ENCODE peak calls at places on chromosome 11, in eight cellular contexts. K is stomach, C is fibroblast of lung, L is heart left ventricle, O is sigmoid colon, A is left ventricle myocardium inferior, W is AG04450, F is lung. E is an unnamed sample.

GRCh38 chr11:92675303-92675702 is 294.1 kb upstream of the MTNR1B start:
- DNase-seq in W (no peak), K (no peak), A (no peak), F (no peak), L (no peak), C (no peak), O (no peak), E (no peak)

GRCh38 chr11:87038235-87038960 is 664 bp downstream of the TMEM135 start:
- DNase-seq in A (no peak), W (no peak), K (no peak), C (peak), F (no peak), L (no peak), O (no peak), E (no peak)

GRCh38 chr11:43010042-43010441 is 301.8 kb upstream of the API5 start:
- DNase-seq in O (no peak), K (no peak), F (no peak), L (no peak), A (no peak), W (no peak), C (no peak), E (no peak)

GRCh38 chr11:124602751-124603150 is 8.5 kb upstream of the PANX3 start:
- DNase-seq in O (no peak), C (no peak), W (no peak), K (no peak), A (no peak), L (no peak), F (no peak), E (no peak)

GRCh38 chr11:33907419-33907818 is 15.5 kb upstream of the LMO2 start:
- DNase-seq in C (no peak), F (no peak), K (no peak), O (no peak), A (no peak), L (no peak), W (no peak), E (no peak)

GRCh38 chr11:111410951-111411350 is 31.9 kb upstream of the POU2AF1 start:
- DNase-seq in O (no peak), C (no peak), L (no peak), F (no peak), W (no peak), A (no peak), K (no peak), E (no peak)

GRCh38 chr11:104957280-104957679 is 11.1 kb downstream of the CASP4 start:
- DNase-seq in O (no peak), F (no peak), L (no peak), A (no peak), K (no peak), C (no peak), W (no peak), E (no peak)

GRCh38 chr11:118373871-118374270 is 14.5 kb downstream of the UBE4A start:
- DNase-seq in K (no peak), L (no peak), F (no peak), W (no peak), O (no peak), C (no peak), A (no peak), E (no peak)

GRCh38 chr11:119056397-119056999 is 507 bp downstream of the HYOU1 start:
- DNase-seq in L (peak), K (peak), W (no peak), O (peak), C (no peak), F (peak), A (no peak), E (peak)

GRCh38 chr11:111205622-111206385 is 39.7 kb upstream of the POU2AF2 start:
- DNase-seq in L (no peak), A (no peak), F (no peak), W (no peak), K (no peak), O (no peak), C (peak), E (no peak)

GRCh38 chr11:32785262-32785661 is 9.2 kb downstream of the CCDC73 start:
- DNase-seq in F (no peak), L (no peak), W (no peak), O (no peak), K (no peak), A (no peak), C (no peak), E (no peak)

GRCh38 chr11:8692417-8692816 is 9.8 kb downstream of the RPL27A start:
- DNase-seq in L (no peak), A (no peak), F (no peak), K (no peak), O (no peak), W (no peak), C (no peak), E (no peak)

GRCh38 chr11:130133716-130134115 is 25.9 kb upstream of the ST14 start:
- DNase-seq in C (no peak), K (no peak), L (no peak), F (no peak), W (no peak), A (no peak), O (no peak), E (no peak)

GRCh38 chr11:110858556-110858921 is 146.3 kb upstream of the ARHGAP20 start:
- DNase-seq in L (peak), F (no peak), O (peak), C (peak), K (peak), W (no peak), A (peak), E (peak)

GRCh38 chr11:129249351-129249750 is 57.2 kb upstream of the ARHGAP32 start:
- DNase-seq in K (no peak), O (no peak), A (no peak), C (peak), W (peak), F (no peak), L (no peak), E (no peak)

GRCh38 chr11:444397-445144 is 2.8 kb upstream of the ANO9 start:
- DNase-seq in O (no peak), F (peak), C (peak), W (no peak), A (no peak), K (peak), L (no peak), E (peak)

GRCh38 chr11:110715541-110715940 is 3.3 kb upstream of the ARHGAP20 start:
- DNase-seq in F (no peak), K (no peak), A (no peak), O (no peak), W (peak), C (peak), L (no peak), E (no peak)

GRCh38 chr11:70203749-70204465 is 811 bp downstream of the FADD start:
- DNase-seq in C (peak), K (peak), L (peak), A (no peak), F (peak), O (peak), W (peak), E (peak)

GRCh38 chr11:110190885-110191284 is 97.7 kb downstream of the ZC3H12C start:
- DNase-seq in W (no peak), F (no peak), L (no peak), A (no peak), C (no peak), K (no peak), O (no peak), E (no peak)

GRCh38 chr11:74417860-74418508 is 19.8 kb upstream of the PGM2L1 start:
- DNase-seq in C (no peak), A (no peak), W (no peak), K (no peak), L (no peak), F (no peak), O (no peak), E (no peak)

GRCh38 chr11:69333906-69334305 is 40.0 kb downstream of the MYEOV start:
- DNase-seq in O (peak), C (no peak), L (no peak), K (peak), W (no peak), A (no peak), F (no peak), E (no peak)

GRCh38 chr11:77672276-77672675 is 34.7 kb upstream of the CLNS1A start:
- DNase-seq in L (peak), A (no peak), W (peak), K (no peak), C (peak), F (no peak), O (no peak), E (peak)

GRCh38 chr11:86162257-86162656 is 82.3 kb upstream of the EED start:
- DNase-seq in L (no peak), O (peak), K (no peak), F (no peak), C (peak), A (peak), W (peak), E (peak)

GRCh38 chr11:32840587-32840986 is 10.9 kb downstream of the PRRG4 start:
- DNase-seq in O (no peak), C (no peak), F (no peak), A (no peak), K (no peak), W (no peak), L (no peak), E (no peak)

GRCh38 chr11:67648140-67648795 is 2.3 kb downstream of the ACY3 start:
- DNase-seq in C (no peak), O (no peak), W (no peak), F (no peak), L (no peak), A (no peak), K (peak), E (no peak)

GRCh38 chr11:5279678-5280077 is 9.9 kb upstream of the HBE1 start:
- DNase-seq in O (no peak), K (no peak), C (no peak), F (no peak), A (no peak), W (no peak), L (no peak), E (no peak)

GRCh38 chr11:35083181-35084061 is 55.5 kb upstream of the CD44 start:
- DNase-seq in C (peak), F (peak), L (peak), K (peak), O (peak), A (peak), W (peak), E (peak)

GRCh38 chr11:64851831-64852337 is 7.4 kb upstream of the CDC42BPG start:
- DNase-seq in A (no peak), L (no peak), K (no peak), O (no peak), W (no peak), F (no peak), C (no peak), E (peak)

GRCh38 chr11:76621866-76622265 is 48.7 kb downstream of the LRRC32 start:
- DNase-seq in K (no peak), W (no peak), L (no peak), F (no peak), A (no peak), O (no peak), C (peak), E (no peak)

GRCh38 chr11:69050592-69051380 is 2.1 kb downstream of the TPCN2 start:
- DNase-seq in K (no peak), O (peak), L (no peak), F (no peak), C (no peak), A (no peak), W (no peak), E (no peak)

GRCh38 chr11:1229471-1230120 is 6.7 kb downstream of the MUC5B start:
- DNase-seq in F (no peak), C (no peak), O (peak), W (no peak), K (no peak), A (no peak), L (no peak), E (peak)

GRCh38 chr11:116656011-116656410 is 116.8 kb downstream of the BUD13 start:
- DNase-seq in F (no peak), K (no peak), C (no peak), A (no peak), W (no peak), O (no peak), L (no peak), E (no peak)

GRCh38 chr11:64262271-64263002 is 11.1 kb downstream of the PLCB3 start:
- DNase-seq in O (no peak), K (no peak), F (no peak), W (no peak), L (no peak), C (no peak), A (no peak), E (no peak)

GRCh38 chr11:121652982-121653381 is 200.2 kb upstream of the SORL1-AS1 start:
- DNase-seq in W (no peak), C (no peak), K (no peak), F (no peak), O (no peak), A (no peak), L (no peak), E (no peak)

GRCh38 chr11:128334311-128335044 is 252.9 kb downstream of the ETS1 start:
- DNase-seq in O (peak), L (peak), K (no peak), F (peak), W (no peak), A (peak), C (no peak), E (no peak)

GRCh38 chr11:8777907-8778767 is 95.5 kb downstream of the RPL27A start:
- DNase-seq in A (peak), C (peak), W (no peak), F (peak), O (peak), L (peak), K (no peak), E (peak)

GRCh38 chr11:75771646-75772410 is 3.2 kb downstream of the DGAT2 start:
- DNase-seq in A (no peak), C (peak), O (peak), W (peak), F (peak), L (no peak), K (peak), E (no peak)

GRCh38 chr11:69040581-69041260 is 8.0 kb upstream of the TPCN2 start:
- DNase-seq in W (peak), O (no peak), K (no peak), C (peak), A (no peak), L (no peak), F (no peak), E (no peak)

GRCh38 chr11:114115406-114116054 is 56.0 kb downstream of the ZBTB16 start:
- DNase-seq in O (peak), C (no peak), L (no peak), W (no peak), F (no peak), K (no peak), A (no peak), E (no peak)

GRCh38 chr11:69637601-69637955 is 3.4 kb upstream of the CCND1 start:
- DNase-seq in W (no peak), F (no peak), A (no peak), L (no peak), O (peak), C (no peak), K (no peak), E (no peak)

GRCh38 chr11:126176853-126177470 is 34.5 kb downstream of the RPUSD4 start:
- DNase-seq in A (no peak), C (no peak), O (no peak), L (no peak), W (no peak), F (no peak), K (no peak), E (no peak)
- H3K4me3 ChIP-seq in A (no peak), C (no peak), O (no peak), L (no peak), W (no peak), F (no peak), K (no peak), E (no peak)

GRCh38 chr11:45368697-45369096 is 82.6 kb upstream of the SYT13 start:
- DNase-seq in O (no peak), L (no peak), W (no peak), F (no peak), K (no peak), A (no peak), C (no peak), E (no peak)

GRCh38 chr11:45362636-45363035 is 76.5 kb upstream of the SYT13 start:
- DNase-seq in C (no peak), A (no peak), L (no peak), F (no peak), O (no peak), W (no peak), K (no peak), E (no peak)

GRCh38 chr11:45369294-45369693 is 83.2 kb upstream of the SYT13 start:
- DNase-seq in W (no peak), A (no peak), O (no peak), F (no peak), K (no peak), C (no peak), L (no peak), E (no peak)

GRCh38 chr11:45366839-45367238 is 80.7 kb upstream of the SYT13 start:
- DNase-seq in O (no peak), L (no peak), K (no peak), A (no peak), C (no peak), F (no peak), W (no peak), E (no peak)

GRCh38 chr11:45366196-45366595 is 80.1 kb upstream of the SYT13 start:
- DNase-seq in A (no peak), L (no peak), K (no peak), F (no peak), C (no peak), W (no peak), O (no peak), E (no peak)
- H3K4me3 ChIP-seq in A (no peak), L (no peak), K (no peak), F (no peak), C (no peak), W (no peak), O (no peak), E (no peak)

GRCh38 chr11:96187779-96188624 is 155.0 kb downstream of the MAML2 start:
- DNase-seq in C (peak), K (no peak), A (peak), O (no peak), W (no peak), L (no peak), F (no peak), E (no peak)
- H3K4me3 ChIP-seq in C (no peak), K (no peak), A (no peak), O (no peak), W (no peak), L (no peak), F (no peak), E (no peak)

DNA sequence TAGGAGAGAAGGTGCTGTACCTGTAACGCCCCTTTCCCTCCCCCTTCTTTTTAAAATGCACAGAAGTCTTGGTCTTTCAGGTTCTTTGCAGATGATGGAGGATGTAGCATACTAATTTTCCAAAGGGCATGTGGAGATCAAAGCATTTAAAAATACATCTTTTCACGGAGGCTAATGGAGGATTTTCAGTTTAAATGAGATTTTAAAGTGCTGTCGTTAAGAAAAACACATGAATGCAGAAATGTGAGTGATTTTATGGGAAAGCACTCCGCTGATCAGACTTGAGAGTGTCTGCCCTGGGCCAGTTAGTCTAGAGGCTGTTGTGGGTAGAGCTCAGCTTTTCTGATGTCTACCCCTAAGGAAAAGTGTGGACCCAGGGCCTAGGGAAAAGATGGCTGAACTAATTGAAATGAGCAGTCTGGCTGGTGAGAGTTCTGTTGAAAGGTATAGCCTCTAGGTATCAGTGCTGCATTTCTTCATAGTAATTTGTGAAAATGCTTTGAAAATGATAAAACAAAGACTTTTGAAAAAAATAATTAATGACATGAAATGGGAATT is 2.5 kb downstream of the AMOTL1 start:
- DNase-seq in L (no peak), W (no peak), A (no peak), K (no peak), O (no peak), C (no peak), F (no peak), E (no peak)
- H3K4me3 ChIP-seq in L (no peak), W (peak), A (peak), K (peak), O (peak), C (peak), F (no peak), E (no peak)

E was measured in mucosa of descending colon.